ENCODE peak calls at places on chromosome 17, in five cellular contexts. One of them, this sample, is unnamed.

GRCh38 chr17:4901648-4902344 is 1.1 kb downstream of the CHRNE start:
- DNase-seq in H1: no peak
- DNase-seq in HepG2: no peak
- DNase-seq in A549: no peak
- DNase-seq in GM12878: no peak
- DNase-seq in this sample: peak

GRCh38 chr17:27338536-27338985 is 44.6 kb downstream of the WSB1 start:
- DNase-seq in H1: no peak
- DNase-seq in HepG2: no peak
- DNase-seq in A549: no peak
- DNase-seq in GM12878: peak
- DNase-seq in this sample: no peak

GRCh38 chr17:57284583-57284982 is 28.3 kb downstream of the MSI2 start:
- DNase-seq in H1: no peak
- DNase-seq in HepG2: no peak
- DNase-seq in A549: no peak
- DNase-seq in GM12878: no peak
- DNase-seq in this sample: peak

GRCh38 chr17:55341432-55341831 is 76.7 kb downstream of the HLF start:
- DNase-seq in H1: no peak
- DNase-seq in HepG2: no peak
- DNase-seq in A549: no peak
- DNase-seq in GM12878: peak
- DNase-seq in this sample: no peak

GRCh38 chr17:82956726-82957468 is 117.1 kb upstream of the ZNF750 start:
- DNase-seq in H1: no peak
- DNase-seq in HepG2: no peak
- DNase-seq in A549: no peak
- DNase-seq in GM12878: no peak
- DNase-seq in this sample: no peak

GRCh38 chr17:50883850-50884291 is 17.7 kb upstream of the TOB1 start:
- DNase-seq in H1: no peak
- DNase-seq in HepG2: no peak
- DNase-seq in A549: no peak
- DNase-seq in GM12878: no peak
- DNase-seq in this sample: no peak

GRCh38 chr17:11704041-11704440 is 105.8 kb downstream of the DNAH9 start:
- DNase-seq in H1: no peak
- DNase-seq in HepG2: no peak
- DNase-seq in A549: no peak
- DNase-seq in GM12878: no peak
- DNase-seq in this sample: no peak

GRCh38 chr17:8041249-8041928 is 2.5 kb downstream of the ALOX15B start:
- DNase-seq in H1: no peak
- DNase-seq in HepG2: peak
- DNase-seq in A549: peak
- DNase-seq in GM12878: no peak
- DNase-seq in this sample: peak

GRCh38 chr17:35256629-35257028 is 13.8 kb downstream of the SLFN5 start:
- DNase-seq in H1: no peak
- DNase-seq in HepG2: no peak
- DNase-seq in A549: no peak
- DNase-seq in GM12878: no peak
- DNase-seq in this sample: no peak

GRCh38 chr17:4161179-4161559 is 18.2 kb downstream of the CYB5D2 start:
- DNase-seq in H1: peak
- DNase-seq in HepG2: peak
- DNase-seq in A549: peak
- DNase-seq in GM12878: no peak
- DNase-seq in this sample: peak

GRCh38 chr17:46943511-46944393 is 20.8 kb downstream of the GOSR2 start:
- DNase-seq in H1: no peak
- DNase-seq in HepG2: peak
- DNase-seq in A549: no peak
- DNase-seq in GM12878: no peak
- DNase-seq in this sample: peak

GRCh38 chr17:13952252-13952721 is 117.0 kb upstream of the COX10 start:
- DNase-seq in H1: no peak
- DNase-seq in HepG2: peak
- DNase-seq in A549: no peak
- DNase-seq in GM12878: no peak
- DNase-seq in this sample: no peak

GRCh38 chr17:64412944-64413381 is 22.3 kb upstream of the PECAM1 start:
- DNase-seq in H1: no peak
- DNase-seq in HepG2: no peak
- DNase-seq in A549: no peak
- DNase-seq in GM12878: no peak
- DNase-seq in this sample: no peak

GRCh38 chr17:45581860-45582259 is 91.3 kb upstream of the PLEKHM1 start:
- DNase-seq in H1: no peak
- DNase-seq in HepG2: no peak
- DNase-seq in A549: no peak
- DNase-seq in GM12878: no peak
- DNase-seq in this sample: peak

GRCh38 chr17:65442691-65443090 is 118.8 kb downstream of the AXIN2 start:
- DNase-seq in H1: no peak
- DNase-seq in HepG2: no peak
- DNase-seq in A549: no peak
- DNase-seq in GM12878: no peak
- DNase-seq in this sample: no peak

GRCh38 chr17:53092072-53092471 is 730.7 kb upstream of the KIF2B start:
- DNase-seq in H1: no peak
- DNase-seq in HepG2: no peak
- DNase-seq in A549: no peak
- DNase-seq in GM12878: no peak
- DNase-seq in this sample: no peak

GRCh38 chr17:40819528-40820125 is 2.8 kb downstream of the KRT10 start:
- DNase-seq in H1: no peak
- DNase-seq in HepG2: peak
- DNase-seq in A549: peak
- DNase-seq in GM12878: no peak
- DNase-seq in this sample: peak

GRCh38 chr17:66459811-66460270 is 157.4 kb downstream of the PRKCA start:
- DNase-seq in H1: no peak
- DNase-seq in HepG2: peak
- DNase-seq in A549: peak
- DNase-seq in GM12878: no peak
- DNase-seq in this sample: no peak

GRCh38 chr17:63843387-63844292 is 1.2 kb upstream of the SMARCD2 start:
- DNase-seq in H1: no peak
- DNase-seq in HepG2: no peak
- DNase-seq in A549: no peak
- DNase-seq in GM12878: peak
- DNase-seq in this sample: no peak

GRCh38 chr17:38732376-38733314 is 2.5 kb downstream of the CISD3 start:
- DNase-seq in H1: no peak
- DNase-seq in HepG2: no peak
- DNase-seq in A549: no peak
- DNase-seq in GM12878: no peak
- DNase-seq in this sample: no peak

GRCh38 chr17:50847566-50847965 is 12.2 kb downstream of the WFIKKN2 start:
- DNase-seq in H1: no peak
- DNase-seq in HepG2: no peak
- DNase-seq in A549: no peak
- DNase-seq in GM12878: no peak
- DNase-seq in this sample: no peak

GRCh38 chr17:72631568-72631967 is 460.9 kb downstream of the SLC39A11 start:
- DNase-seq in H1: no peak
- DNase-seq in HepG2: peak
- DNase-seq in A549: no peak
- DNase-seq in GM12878: no peak
- DNase-seq in this sample: no peak

GRCh38 chr17:8332688-8333087 is 7.0 kb upstream of the ODF4 start:
- DNase-seq in H1: no peak
- DNase-seq in HepG2: peak
- DNase-seq in A549: no peak
- DNase-seq in GM12878: no peak
- DNase-seq in this sample: no peak

GRCh38 chr17:1643293-1643998 is 2.1 kb downstream of the SCARF1 start:
- DNase-seq in H1: no peak
- DNase-seq in HepG2: no peak
- DNase-seq in A549: peak
- DNase-seq in GM12878: no peak
- DNase-seq in this sample: no peak

GRCh38 chr17:248337-249235 is 67.1 kb upstream of the DOC2B start:
- DNase-seq in H1: no peak
- DNase-seq in HepG2: no peak
- DNase-seq in A549: no peak
- DNase-seq in GM12878: no peak
- DNase-seq in this sample: no peak

GRCh38 chr17:81659038-81659437 is 2.7 kb upstream of the PDE6G start:
- DNase-seq in H1: no peak
- DNase-seq in HepG2: peak
- DNase-seq in A549: no peak
- DNase-seq in GM12878: no peak
- DNase-seq in this sample: no peak
- TF ChIP-seq KDM1A in H1: no peak
- TF ChIP-seq KDM1A in HepG2: no peak
- TF ChIP-seq KDM1A in A549: no peak
- TF ChIP-seq KDM1A in GM12878: no peak
- TF ChIP-seq KDM1A in this sample: no peak

DNA sequence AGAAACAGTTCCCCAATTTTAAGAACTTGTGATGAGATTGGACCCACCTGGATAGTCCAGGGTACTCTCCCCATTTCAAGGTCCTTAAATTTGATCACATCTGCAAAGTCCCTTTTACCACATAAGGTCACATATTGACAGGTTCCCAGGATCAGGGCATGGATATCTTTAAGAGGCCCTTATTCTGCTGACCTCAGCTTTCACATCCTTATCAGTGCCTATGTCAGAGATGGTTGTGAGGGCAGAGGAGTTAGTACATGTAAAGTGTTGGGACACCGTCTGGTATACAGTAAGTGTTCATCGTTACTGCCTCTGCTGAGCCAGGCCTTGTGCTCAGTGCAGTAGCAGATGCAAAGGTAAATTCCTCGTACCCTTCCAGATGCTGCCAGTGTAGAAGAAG is 375.4 kb upstream of the ASIC2 start:
- DNase-seq in H1: no peak
- DNase-seq in HepG2: no peak
- DNase-seq in A549: no peak
- DNase-seq in GM12878: no peak
- DNase-seq in this sample: no peak
- TF ChIP-seq KDM1A in H1: no peak
- TF ChIP-seq KDM1A in HepG2: no peak
- TF ChIP-seq KDM1A in A549: no peak
- TF ChIP-seq KDM1A in GM12878: no peak
- TF ChIP-seq KDM1A in this sample: no peak

GRCh38 chr17:6290488-6291196 is 144.3 kb downstream of the AIPL1 start:
- DNase-seq in H1: no peak
- DNase-seq in HepG2: no peak
- DNase-seq in A549: no peak
- DNase-seq in GM12878: no peak
- DNase-seq in this sample: no peak

GRCh38 chr17:6286239-6286638 is 148.7 kb downstream of the AIPL1 start:
- DNase-seq in H1: peak
- DNase-seq in HepG2: peak
- DNase-seq in A549: no peak
- DNase-seq in GM12878: no peak
- DNase-seq in this sample: peak
- TF ChIP-seq KDM1A in H1: no peak
- TF ChIP-seq KDM1A in HepG2: no peak
- TF ChIP-seq KDM1A in A549: no peak
- TF ChIP-seq KDM1A in GM12878: no peak
- TF ChIP-seq KDM1A in this sample: no peak

GRCh38 chr17:78266771-78267170 is 35.3 kb downstream of the TMEM235 start:
- DNase-seq in H1: no peak
- DNase-seq in HepG2: no peak
- DNase-seq in A549: no peak
- DNase-seq in GM12878: no peak
- DNase-seq in this sample: no peak

GRCh38 chr17:78267257-78268073 is 36.0 kb downstream of the TMEM235 start:
- DNase-seq in H1: no peak
- DNase-seq in HepG2: no peak
- DNase-seq in A549: no peak
- DNase-seq in GM12878: no peak
- DNase-seq in this sample: peak

GRCh38 chr17:78268960-78269892 is 37.8 kb downstream of the TMEM235 start:
- DNase-seq in H1: no peak
- DNase-seq in HepG2: no peak
- DNase-seq in A549: no peak
- DNase-seq in GM12878: no peak
- DNase-seq in this sample: no peak

GRCh38 chr17:78269893-78270490 is 38.6 kb downstream of the TMEM235 start:
- DNase-seq in H1: no peak
- DNase-seq in HepG2: no peak
- DNase-seq in A549: no peak
- DNase-seq in GM12878: no peak
- DNase-seq in this sample: no peak

GRCh38 chr17:78268191-78268874 is 36.9 kb downstream of the TMEM235 start:
- DNase-seq in H1: no peak
- DNase-seq in HepG2: no peak
- DNase-seq in A549: no peak
- DNase-seq in GM12878: no peak
- DNase-seq in this sample: no peak
- TF ChIP-seq KDM1A in H1: no peak
- TF ChIP-seq KDM1A in HepG2: no peak
- TF ChIP-seq KDM1A in A549: no peak
- TF ChIP-seq KDM1A in GM12878: no peak
- TF ChIP-seq KDM1A in this sample: no peak

DNA sequence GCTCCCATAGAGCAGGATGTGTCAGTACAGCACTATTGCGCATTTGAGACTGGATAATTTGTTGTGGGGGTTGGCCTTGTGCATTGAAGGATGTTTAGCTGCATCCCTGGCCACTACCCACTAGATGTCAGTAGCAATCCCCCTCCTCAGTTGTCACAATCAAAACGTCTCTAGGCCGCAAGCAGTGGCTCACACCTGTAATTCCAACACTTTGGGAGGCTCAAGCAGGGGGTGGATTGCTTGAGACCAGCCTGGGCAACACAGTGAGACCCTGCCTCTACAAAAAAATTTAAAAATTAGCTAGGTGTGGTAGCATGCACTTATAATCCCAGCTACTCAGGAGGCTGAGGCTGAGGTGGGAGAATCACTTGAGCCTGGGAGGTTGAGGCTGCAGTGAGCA is 48.4 kb downstream of the CENPV start:
- DNase-seq in H1: no peak
- DNase-seq in HepG2: peak
- DNase-seq in A549: no peak
- DNase-seq in GM12878: no peak
- DNase-seq in this sample: no peak
- TF ChIP-seq KDM1A in H1: peak
- TF ChIP-seq KDM1A in HepG2: no peak
- TF ChIP-seq KDM1A in A549: no peak
- TF ChIP-seq KDM1A in GM12878: no peak
- TF ChIP-seq KDM1A in this sample: no peak